ENCODE peak calls at places on chromosomes 6 and 20, in four cellular contexts. N is BJ, T is SK-N-SH, F is Panc1. R is an unnamed sample. For H3K36me3 and H3K27me3, the result is how much of the 10 kb centered on the place peaks cover.

GRCh38 chr6:165848099-165848461 is 185.0 kb upstream of the PDE10A start:
- DNase-seq in T (no peak), F (no peak), N (no peak), R (peak)

GRCh38 chr6:37861452-37861851 is 41.9 kb downstream of the ZFAND3 start:
- DNase-seq in F (no peak), N (no peak), T (no peak), R (no peak)

GRCh38 chr6:3337521-3338350 is 79.0 kb downstream of the PSMG4 start:
- DNase-seq in N (no peak), T (no peak), F (no peak), R (peak)

GRCh38 chr6:32689531-32690505 is 23.4 kb upstream of the HLA-DQB1 start:
- DNase-seq in N (no peak), F (no peak), T (no peak), R (no peak)

GRCh38 chr6:135876048-135876447 is 24.5 kb downstream of the PDE7B start:
- DNase-seq in F (no peak), N (no peak), T (no peak), R (no peak)

GRCh38 chr6:48109902-48110301 is 1.1 kb downstream of the PTCHD4 start:
- DNase-seq in N (no peak), T (no peak), F (no peak), R (no peak)

GRCh38 chr6:43774776-43775583 is 5.0 kb downstream of the VEGFA start:
- DNase-seq in N (no peak), T (peak), F (no peak), R (peak)

GRCh38 chr6:56746767-56747504 is 104.2 kb upstream of the DST start:
- DNase-seq in N (no peak), F (no peak), T (no peak), R (no peak)

GRCh38 chr6:153591165-153591564 is 447.9 kb upstream of the OPRM1 start:
- DNase-seq in T (no peak), F (no peak), N (no peak), R (no peak)

GRCh38 chr6:158543606-158544185 is 16.2 kb upstream of the TMEM181 start:
- DNase-seq in F (no peak), N (no peak), T (no peak), R (no peak)

GRCh38 chr6:30452736-30453507 is 36.4 kb upstream of the HLA-E start:
- DNase-seq in F (no peak), T (no peak), N (no peak), R (no peak)

GRCh38 chr6:30447237-30447636 is 42.1 kb upstream of the HLA-E start:
- DNase-seq in T (no peak), N (no peak), F (no peak), R (peak)

GRCh38 chr6:30450548-30450907 is 38.8 kb upstream of the HLA-E start:
- DNase-seq in N (no peak), T (no peak), F (no peak), R (no peak)

GRCh38 chr6:30446259-30446658 is 43.0 kb upstream of the HLA-E start:
- DNase-seq in F (no peak), N (no peak), T (no peak), R (no peak)

DNA sequence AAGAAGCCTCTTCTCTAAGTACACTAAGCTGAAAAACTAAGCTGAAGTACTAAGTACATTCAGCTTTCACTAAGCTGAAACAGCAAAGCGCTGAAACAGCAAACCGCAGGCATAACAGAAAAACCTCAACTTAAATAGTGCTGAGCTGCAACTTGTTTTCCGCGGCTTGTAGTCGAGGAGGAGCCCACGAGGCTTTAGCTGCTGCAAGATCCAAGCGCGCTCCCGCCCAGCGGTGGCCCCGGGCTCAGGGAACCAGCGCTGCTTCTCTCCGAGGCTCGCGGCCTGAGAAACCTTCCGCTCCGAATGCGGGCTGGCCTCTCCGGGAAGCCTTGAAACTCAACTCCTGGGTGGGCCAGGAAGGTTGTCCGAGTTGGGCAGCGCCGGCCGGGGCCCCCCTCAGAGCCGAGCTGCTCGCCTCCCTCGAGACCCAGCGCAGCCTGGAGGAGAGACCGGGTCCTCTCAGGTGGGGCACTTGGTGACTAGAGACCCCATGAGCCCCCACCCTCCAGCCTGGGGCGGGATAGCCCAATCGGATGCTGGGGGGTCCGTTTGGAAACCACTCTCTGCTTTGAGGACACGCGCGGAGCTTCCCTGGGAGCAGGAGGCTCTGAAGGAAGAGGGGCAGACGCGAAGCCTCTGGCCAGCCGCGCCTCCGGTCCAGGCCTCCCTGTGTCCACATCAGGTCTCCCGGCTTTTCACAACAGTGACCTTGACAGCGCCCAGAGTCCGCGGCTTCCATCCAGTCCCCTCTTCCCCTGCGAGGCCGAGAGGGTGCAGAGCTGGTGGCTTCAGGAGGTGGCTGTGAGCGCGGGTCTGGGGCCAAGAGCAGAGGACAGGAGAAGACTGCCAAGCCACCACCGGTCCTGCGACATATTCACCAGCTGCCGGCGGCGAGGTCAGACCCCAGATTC is 38.1 kb upstream of the HLA-E start:
- DNase-seq in F (no peak), N (peak), T (no peak), R (peak)
- H3K4me3 ChIP-seq in F (no peak), N (no peak), T (peak), R (no peak)

DNA sequence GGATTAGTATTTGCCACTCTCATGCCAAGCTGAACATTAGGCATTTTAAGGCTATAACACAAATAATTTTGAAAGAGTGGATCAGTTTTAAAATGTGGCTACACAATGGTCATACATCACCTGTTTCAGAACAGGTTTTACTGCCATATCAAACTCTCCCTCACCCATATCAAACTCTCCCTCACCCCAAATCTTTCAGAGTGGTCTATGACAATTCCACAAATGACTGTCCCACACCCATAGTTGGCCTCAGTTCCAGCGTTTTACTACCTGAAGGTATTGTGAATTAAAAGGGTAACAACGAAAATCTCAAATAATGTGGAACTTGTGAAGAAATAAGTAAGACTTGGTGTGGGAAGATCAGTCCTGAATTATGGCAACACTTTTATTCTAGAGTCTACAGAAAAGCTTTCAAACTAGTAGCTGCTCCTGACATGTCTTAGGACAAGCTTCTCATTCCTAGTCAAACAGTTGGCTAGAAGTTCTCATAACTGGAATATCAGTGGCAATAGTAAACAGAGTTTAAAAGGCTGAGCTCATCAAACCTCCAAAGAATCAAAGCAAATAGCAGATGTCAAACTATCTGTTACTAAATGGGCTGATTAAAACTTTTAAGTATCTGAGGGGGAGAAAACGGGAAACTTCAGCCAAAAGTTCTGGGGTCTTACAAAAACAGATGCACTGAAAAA is 52.4 kb downstream of the MAP3K7 start:
- DNase-seq in T (no peak), N (no peak), F (no peak), R (no peak)
- H3K36me3 ChIP-seq in T (half or more), N (under half), F (under half), R (under half)

DNA sequence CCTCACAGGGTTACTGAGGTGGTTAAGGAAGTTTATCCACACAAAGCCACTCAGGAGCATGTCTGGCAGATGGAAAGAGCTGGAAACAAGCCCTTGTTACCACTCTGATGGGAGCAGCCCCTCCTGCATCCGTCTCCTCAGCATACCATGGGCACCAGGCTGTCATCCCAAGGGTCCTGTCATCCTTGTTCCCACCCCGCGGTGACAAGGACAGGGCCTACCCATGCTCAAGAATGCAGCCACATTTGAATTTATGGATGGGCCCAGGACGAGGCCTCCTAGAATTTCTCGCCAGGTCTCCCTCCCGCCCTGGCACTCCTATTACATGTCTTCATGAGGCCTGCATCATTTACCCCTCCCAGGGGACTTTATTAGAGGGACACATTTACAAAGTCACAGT is 60.0 kb downstream of the NPEPL1 start:
- DNase-seq in F (no peak), N (no peak), T (no peak), R (no peak)
- H3K27me3 ChIP-seq in F (under half), N (under half), T (under half), R (under half)

GRCh38 chr6:30670760-30671527 is 1.9 kb downstream of the DHX16 start:
- DNase-seq in N (no peak), F (no peak), T (peak), R (peak)
- H3K4me3 ChIP-seq in N (no peak), F (no peak), T (no peak), R (no peak)

GRCh38 chr20:63937596-63937995 is 18.6 kb downstream of the UCKL1 start:
- DNase-seq in N (no peak), F (no peak), T (no peak), R (no peak)
- H3K36me3 ChIP-seq in N (under half), F (under half), T (under half), R (under half)

GRCh38 chr6:29502181-29502580 is 14.4 kb upstream of the MAS1L start:
- DNase-seq in F (no peak), N (no peak), T (no peak), R (no peak)
- H3K27me3 ChIP-seq in F (under half), N (under half), T (under half), R (under half)

DNA sequence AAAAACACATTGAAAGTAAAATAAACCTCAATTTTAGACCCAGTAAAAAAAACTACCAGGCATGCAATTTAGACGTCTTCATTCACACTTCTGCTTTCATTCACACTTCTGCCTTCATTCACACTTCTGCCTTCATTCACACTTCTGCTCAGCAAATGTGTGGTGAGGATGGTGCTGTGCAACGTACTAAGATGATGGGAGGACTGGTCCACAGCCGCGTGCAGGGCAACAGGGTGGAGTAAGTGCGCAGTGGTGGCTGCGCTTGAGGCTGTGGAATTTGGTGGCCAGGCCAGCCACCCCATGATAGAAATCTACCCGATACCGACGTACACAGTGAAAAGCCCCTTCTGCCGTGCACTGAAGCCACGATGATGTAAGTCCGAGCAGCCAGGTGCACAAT is 114.3 kb upstream of the CD93 start:
- DNase-seq in N (no peak), F (no peak), T (no peak), R (no peak)
- H3K4me3 ChIP-seq in N (no peak), F (no peak), T (no peak), R (no peak)

GRCh38 chr20:38762174-38762573 is 13.9 kb downstream of the ACTR5 start:
- DNase-seq in F (no peak), T (no peak), N (no peak), R (no peak)

GRCh38 chr20:38763616-38764015 is 15.4 kb downstream of the ACTR5 start:
- DNase-seq in N (no peak), T (no peak), F (no peak), R (no peak)

GRCh38 chr20:38757145-38757800 is 9.0 kb downstream of the ACTR5 start:
- DNase-seq in F (no peak), T (no peak), N (no peak), R (no peak)

GRCh38 chr20:38759135-38759534 is 10.9 kb downstream of the ACTR5 start:
- DNase-seq in T (no peak), F (no peak), N (no peak), R (no peak)

DNA sequence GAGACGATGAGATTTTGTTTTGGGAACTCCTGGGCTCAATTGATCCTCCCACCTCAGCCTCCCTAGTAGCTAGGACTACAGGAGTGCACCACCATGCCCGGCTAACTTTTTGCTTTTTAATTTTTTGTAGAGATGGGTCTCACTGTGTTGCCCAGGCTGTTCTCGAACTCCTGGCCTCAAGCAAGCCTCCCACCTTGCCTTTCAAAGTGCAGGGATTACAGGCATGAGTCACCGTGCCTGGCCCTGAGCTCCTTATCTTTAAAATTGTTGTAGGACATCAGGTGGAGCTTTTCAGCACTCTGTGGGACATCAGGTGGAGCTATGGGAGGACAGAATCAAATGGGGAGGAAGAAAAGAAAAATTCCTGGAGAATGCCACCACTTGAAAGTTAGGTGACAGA is 12.7 kb downstream of the ACTR5 start:
- DNase-seq in N (no peak), F (no peak), T (no peak), R (no peak)
- H3K36me3 ChIP-seq in N (under half), F (under half), T (under half), R (under half)

R was measured in H7.